ENCODE peak calls at places on chromosomes 13 and 19, in five cellular contexts. C is G401; S is heart right ventricle; T is activated CD4-positive, alpha-beta T cell treated with anti-CD3 and anti-CD28 coated beads for 4 hours; A is breast epithelium. M is an unnamed sample.

GRCh38 chr19:36028313-36029041 is 4.2 kb downstream of the CLIP3 start:
- DNase-seq in C (peak; percentile 33), S (no peak), T (no peak), A (no peak), M (no peak)

GRCh38 chr19:46608581-46609345 is 7.6 kb downstream of the CALM3 start:
- DNase-seq in C (no peak), S (no peak), T (no peak), A (no peak), M (no peak)

GRCh38 chr19:46637224-46637623 is 1.2 kb upstream of the GNG8 start:
- DNase-seq in C (no peak), S (no peak), T (no peak), A (no peak), M (no peak)

GRCh38 chr19:48806818-48807589 is 3.8 kb downstream of the BCAT2 start:
- DNase-seq in C (peak; percentile 41), S (no peak), T (no peak), A (no peak), M (peak; percentile 68)

GRCh38 chr19:8126008-8126407 is 23.4 kb downstream of the FBN3 start:
- DNase-seq in C (no peak), S (no peak), T (no peak), A (no peak), M (no peak)

GRCh38 chr13:75610466-75610865 is 25.7 kb upstream of the LMO7 start:
- DNase-seq in C (no peak), S (no peak), T (no peak), A (no peak), M (no peak)

GRCh38 chr13:52377898-52378297 is 28.1 kb downstream of the THSD1 start:
- DNase-seq in C (no peak), S (no peak), T (no peak), A (no peak), M (no peak)

GRCh38 chr19:57141699-57142098 is 3.3 kb downstream of the ZIM3 start:
- DNase-seq in C (no peak), S (no peak), T (no peak), A (no peak), M (no peak)

GRCh38 chr13:76822691-76823267 is 63.4 kb downstream of the KCTD12 start:
- DNase-seq in C (no peak), S (no peak), T (no peak), A (no peak), M (no peak)

GRCh38 chr13:96650301-96650886 is 343.9 kb downstream of the OXGR1 start:
- DNase-seq in C (no peak), S (no peak), T (no peak), A (no peak), M (no peak)

GRCh38 chr19:32566246-32566830 is 14.7 kb upstream of the PDCD5 start:
- DNase-seq in C (no peak), S (no peak), T (no peak), A (no peak), M (no peak)

GRCh38 chr13:50170447-50171037 is 155.3 kb downstream of the KCNRG start:
- DNase-seq in C (peak; percentile 35), S (no peak), T (no peak), A (no peak), M (no peak)

GRCh38 chr13:19618925-19619324 is 14.5 kb upstream of the MPHOSPH8 start:
- DNase-seq in C (no peak), S (no peak), T (peak; percentile 10), A (no peak), M (no peak)

GRCh38 chr13:31761951-31762350 is 22.6 kb downstream of the RXFP2 start:
- DNase-seq in C (no peak), S (no peak), T (no peak), A (no peak), M (no peak)

GRCh38 chr19:38043649-38044144 is 136.7 kb downstream of the SIPA1L3 start:
- DNase-seq in C (no peak), S (no peak), T (no peak), A (no peak), M (no peak)

GRCh38 chr19:50909240-50910070 is 1.7 kb downstream of the KLK4 start:
- DNase-seq in C (peak; percentile 40), S (peak; percentile 22), T (no peak), A (no peak), M (peak; percentile 94)

GRCh38 chr19:55642153-55643002 is 1.1 kb upstream of the ZNF581 start:
- DNase-seq in C (peak; percentile 26), S (peak; percentile 35), T (no peak), A (no peak), M (no peak)

GRCh38 chr13:74136089-74136658 is 2.0 kb upstream of the KLF12 start:
- DNase-seq in C (peak; percentile 43), S (peak; percentile 41), T (peak; percentile 44), A (peak; percentile 52), M (no peak)

GRCh38 chr19:31378404-31378803 is 29.2 kb upstream of the TSHZ3 start:
- DNase-seq in C (no peak), S (no peak), T (no peak), A (no peak), M (no peak)

GRCh38 chr13:50187352-50188029 is 172.2 kb downstream of the KCNRG start:
- DNase-seq in C (no peak), S (no peak), T (no peak), A (no peak), M (no peak)

GRCh38 chr13:22498006-22498405 is 682.8 kb upstream of the SGCG start:
- DNase-seq in C (no peak), S (no peak), T (no peak), A (no peak), M (no peak)

GRCh38 chr19:29702161-29702957 is 12.7 kb downstream of the C19orf12 start:
- DNase-seq in C (no peak), S (no peak), T (no peak), A (no peak), M (no peak)

GRCh38 chr13:66673401-66673800 is 556.7 kb downstream of the PCDH9 start:
- DNase-seq in C (no peak), S (no peak), T (no peak), A (no peak), M (no peak)

GRCh38 chr13:41050041-41050440 is 11.3 kb upstream of the WBP4 start:
- DNase-seq in C (no peak), S (no peak), T (no peak), A (no peak), M (no peak)

GRCh38 chr19:11673608-11674041 is 65.1 kb downstream of the ZNF823 start:
- DNase-seq in C (peak; percentile 82), S (peak; percentile 73), T (no peak), A (peak; percentile 78), M (peak; percentile 53)

GRCh38 chr13:114131581-114132418 is 623 bp downstream of the RASA3 start:
- DNase-seq in C (peak; percentile 25), S (no peak), T (peak; percentile 54), A (no peak), M (no peak)

GRCh38 chr13:77928909-77929308 is 10.3 kb upstream of the EDNRB start:
- DNase-seq in C (no peak), S (no peak), T (no peak), A (no peak), M (no peak)

GRCh38 chr19:19865750-19866598 is at the start of gene ZNF253:
- DNase-seq in C (peak; percentile 99), S (peak; percentile 96), T (peak; percentile 95), A (peak; percentile 98), M (peak; percentile 95)

GRCh38 chr13:100100115-100100879 is 11.4 kb downstream of the PCCA start:
- DNase-seq in C (peak; percentile 33), S (no peak), T (no peak), A (no peak), M (no peak)

GRCh38 chr13:49749852-49750251 is 42.6 kb downstream of the KPNA3 start:
- DNase-seq in C (no peak), S (no peak), T (no peak), A (no peak), M (no peak)

GRCh38 chr13:79194727-79195126 is 211.3 kb downstream of the RBM26 start:
- DNase-seq in C (no peak), S (no peak), T (no peak), A (no peak), M (no peak)

GRCh38 chr19:18895038-18895827 is 725 bp downstream of the CERS1 start:
- DNase-seq in C (peak; percentile 72), S (no peak), T (no peak), A (no peak), M (peak; percentile 65)

GRCh38 chr19:12825259-12826131 is 8.9 kb downstream of the RTBDN start:
- DNase-seq in C (no peak), S (no peak), T (no peak), A (no peak), M (no peak)

GRCh38 chr19:34461375-34462100 is 20.0 kb upstream of the WTIP start:
- DNase-seq in C (no peak), S (no peak), T (no peak), A (no peak), M (no peak)

GRCh38 chr13:28477709-28477973 is 17.3 kb downstream of the FLT1 start:
- DNase-seq in C (no peak), S (no peak), T (no peak), A (no peak), M (no peak)

GRCh38 chr19:46000497-46001246 is 5.4 kb downstream of the CCDC61 start:
- DNase-seq in C (peak; percentile 89), S (peak; percentile 44), T (peak; percentile 81), A (no peak), M (peak; percentile 40)